ENCODE peak calls at places on chromosome 3, in ten cellular contexts. Z is astrocyte of the spinal cord; R is NCI-H226; E is activated gamma-delta T cell; J is NCI-H460; C is lower leg skin; A is T-helper 1 cell; U is GM19239; P is CD8-positive, alpha-beta memory T cell; F is pons. X is an unnamed sample.

GRCh38 chr3:61913657-61914056 is 352.3 kb downstream of the PTPRG start:
- DNase-seq in Z (no peak), R (no peak), E (no peak), J (no peak), C (no peak), A (no peak), U (no peak), P (no peak), F (no peak), X (no peak)

GRCh38 chr3:173548261-173548660 is 150.7 kb downstream of the NLGN1 start:
- DNase-seq in Z (no peak), R (no peak), E (no peak), J (no peak), C (no peak), A (no peak), U (no peak), P (no peak), F (no peak), X (no peak)

GRCh38 chr3:51024765-51025681 is 350.3 kb downstream of the DOCK3 start:
- DNase-seq in Z (no peak), R (no peak), E (peak; percentile 4), J (no peak), C (peak; percentile 22), A (peak; percentile 42), U (peak; percentile 7), P (peak; percentile 68), F (no peak), X (no peak)

GRCh38 chr3:119240101-119240581 is 537 bp downstream of the B4GALT4 start:
- DNase-seq in Z (peak; percentile 22), R (no peak), E (no peak), J (no peak), C (no peak), A (no peak), U (no peak), P (no peak), F (peak; percentile 39), X (no peak)

GRCh38 chr3:88034463-88034862 is 24.3 kb downstream of the CGGBP1 start:
- DNase-seq in Z (no peak), R (no peak), E (no peak), J (no peak), C (no peak), A (no peak), U (no peak), P (no peak), F (no peak), X (no peak)

GRCh38 chr3:141746962-141747361 is 8.9 kb downstream of the RNF7 start:
- DNase-seq in Z (no peak), R (no peak), E (no peak), J (no peak), C (no peak), A (no peak), U (no peak), P (no peak), F (peak; percentile 88), X (peak; percentile 35)

GRCh38 chr3:118607915-118608820 is 426.5 kb downstream of the IGSF11 start:
- DNase-seq in Z (no peak), R (no peak), E (no peak), J (no peak), C (no peak), A (no peak), U (no peak), P (no peak), F (no peak), X (no peak)

GRCh38 chr3:135806342-135806741 is 159.2 kb upstream of the PPP2R3A start:
- DNase-seq in Z (no peak), R (no peak), E (no peak), J (no peak), C (no peak), A (no peak), U (no peak), P (no peak), F (no peak), X (peak; percentile 57)

GRCh38 chr3:22887664-22888291 is 315.3 kb upstream of the UBE2E2 start:
- DNase-seq in Z (peak; percentile 44), R (no peak), E (no peak), J (peak; percentile 8), C (no peak), A (no peak), U (no peak), P (no peak), F (peak; percentile 47), X (peak; percentile 45)

GRCh38 chr3:56942523-56942922 is 117.9 kb upstream of the SPATA12 start:
- DNase-seq in Z (no peak), R (no peak), E (no peak), J (no peak), C (no peak), A (no peak), U (no peak), P (no peak), F (no peak), X (peak; percentile 38)

GRCh38 chr3:43627360-43627759 is 5.5 kb upstream of the ANO10 start:
- DNase-seq in Z (no peak), R (no peak), E (no peak), J (no peak), C (no peak), A (no peak), U (no peak), P (no peak), F (no peak), X (no peak)

GRCh38 chr3:66464512-66464894 is 36.3 kb downstream of the LRIG1 start:
- DNase-seq in Z (no peak), R (no peak), E (no peak), J (no peak), C (no peak), A (no peak), U (no peak), P (no peak), F (no peak), X (no peak)

GRCh38 chr3:124522226-124522625 is 208.0 kb upstream of the UMPS start:
- DNase-seq in Z (no peak), R (no peak), E (no peak), J (no peak), C (no peak), A (no peak), U (no peak), P (no peak), F (no peak), X (no peak)

GRCh38 chr3:54853573-54854404 is 74.1 kb downstream of the LRTM1 start:
- DNase-seq in Z (peak; percentile 83), R (peak; percentile 40), E (no peak), J (peak; percentile 36), C (peak; percentile 60), A (no peak), U (peak; percentile 52), P (peak; percentile 6), F (peak; percentile 60), X (peak; percentile 89)

GRCh38 chr3:14169871-14170270 is 8.5 kb downstream of the XPC start:
- DNase-seq in Z (no peak), R (no peak), E (no peak), J (peak; percentile 38), C (no peak), A (no peak), U (no peak), P (no peak), F (no peak), X (no peak)

GRCh38 chr3:71784914-71785593 is at the start of gene PROK2:
- DNase-seq in Z (no peak), R (no peak), E (peak; percentile 18), J (no peak), C (no peak), A (no peak), U (no peak), P (peak; percentile 9), F (no peak), X (peak; percentile 34)

GRCh38 chr3:46102780-46103130 is 75.5 kb upstream of the XCR1 start:
- DNase-seq in Z (no peak), R (no peak), E (no peak), J (no peak), C (no peak), A (no peak), U (no peak), P (no peak), F (no peak), X (no peak)

GRCh38 chr3:107498646-107499045 is 24.1 kb upstream of the BBX start:
- DNase-seq in Z (no peak), R (no peak), E (no peak), J (no peak), C (no peak), A (no peak), U (no peak), P (no peak), F (no peak), X (no peak)

GRCh38 chr3:11155341-11156025 is 1.2 kb downstream of the HRH1 start:
- DNase-seq in Z (peak; percentile 88), R (peak; percentile 82), E (no peak), J (peak; percentile 48), C (peak; percentile 71), A (no peak), U (peak; percentile 32), P (no peak), F (peak; percentile 55), X (peak; percentile 88)

GRCh38 chr3:42057561-42058211 is 33.5 kb upstream of the TRAK1 start:
- DNase-seq in Z (no peak), R (no peak), E (no peak), J (no peak), C (no peak), A (no peak), U (no peak), P (no peak), F (no peak), X (no peak)

GRCh38 chr3:58388550-58389061 is 45.0 kb downstream of the PDHB start:
- DNase-seq in Z (peak; percentile 43), R (no peak), E (no peak), J (no peak), C (no peak), A (no peak), U (no peak), P (no peak), F (peak; percentile 98), X (peak; percentile 81)

GRCh38 chr3:14179795-14180194 is 1.2 kb downstream of the LSM3 start:
- DNase-seq in Z (no peak), R (no peak), E (no peak), J (no peak), C (no peak), A (no peak), U (no peak), P (no peak), F (no peak), X (no peak)

GRCh38 chr3:128497305-128498126 is 4.5 kb upstream of the GATA2 start:
- DNase-seq in Z (no peak), R (peak; percentile 5), E (peak; percentile 31), J (no peak), C (peak; percentile 49), A (no peak), U (peak; percentile 80), P (peak; percentile 50), F (peak; percentile 45), X (peak; percentile 67)

GRCh38 chr3:170421147-170421641 is 2.5 kb downstream of the CLDN11 start:
- DNase-seq in Z (peak; percentile 52), R (no peak), E (no peak), J (no peak), C (no peak), A (no peak), U (no peak), P (no peak), F (peak; percentile 88), X (peak; percentile 29)

GRCh38 chr3:183541235-183541655 is 14.3 kb downstream of the KLHL6 start:
- DNase-seq in Z (no peak), R (no peak), E (no peak), J (no peak), C (no peak), A (no peak), U (no peak), P (no peak), F (no peak), X (no peak)

GRCh38 chr3:9780451-9780797 is 10.7 kb upstream of the CAMK1 start:
- DNase-seq in Z (no peak), R (no peak), E (no peak), J (no peak), C (no peak), A (no peak), U (no peak), P (no peak), F (no peak), X (peak; percentile 41)

GRCh38 chr3:22835041-22835440 is 368.1 kb upstream of the UBE2E2 start:
- DNase-seq in Z (peak; percentile 3), R (peak; percentile 8), E (no peak), J (no peak), C (no peak), A (no peak), U (no peak), P (no peak), F (peak; percentile 48), X (peak; percentile 14)

GRCh38 chr3:182740710-182741109 is 52.6 kb upstream of the ATP11B start:
- DNase-seq in Z (no peak), R (no peak), E (no peak), J (no peak), C (peak; percentile 15), A (no peak), U (no peak), P (no peak), F (no peak), X (peak; percentile 7)